ENCODE peak calls at places on chromosomes 6 and 20, in five cellular contexts. I, D, U, Z and O are unnamed samples.

GRCh38 chr6:51854347-51854746 is 233.1 kb downstream of the PKHD1 start:
- DNase-seq in I (no peak), D (no peak), U (no peak), Z (no peak), O (no peak)

GRCh38 chr20:39800548-39800947 is 838.4 kb downstream of the DHX35 start:
- DNase-seq in I (peak), D (no peak), U (no peak), Z (peak), O (no peak)

GRCh38 chr20:62368629-62369507 is 1.8 kb upstream of the LAMA5 start:
- DNase-seq in I (peak), D (no peak), U (peak), Z (peak), O (peak)

GRCh38 chr6:4459032-4459431 is 317.2 kb upstream of the CDYL start:
- DNase-seq in I (peak), D (no peak), U (peak), Z (no peak), O (no peak)

GRCh38 chr6:129104131-129104530 is 221.2 kb downstream of the LAMA2 start:
- DNase-seq in I (peak), D (no peak), U (no peak), Z (no peak), O (no peak)

GRCh38 chr6:25401711-25402110 is 122.5 kb downstream of the CARMIL1 start:
- DNase-seq in I (no peak), D (no peak), U (no peak), Z (no peak), O (no peak)

GRCh38 chr6:104943781-104944180 is 13.1 kb upstream of the LIN28B start:
- DNase-seq in I (peak), D (no peak), U (peak), Z (no peak), O (peak)

GRCh38 chr20:63567382-63568169 is 6.5 kb downstream of the HELZ2 start:
- DNase-seq in I (no peak), D (peak), U (no peak), Z (no peak), O (no peak)

GRCh38 chr20:42095221-42095620 is 477.0 kb upstream of the CHD6 start:
- DNase-seq in I (no peak), D (no peak), U (no peak), Z (no peak), O (no peak)

GRCh38 chr6:163620670-163621330 is 206.3 kb downstream of the QKI start:
- DNase-seq in I (no peak), D (no peak), U (no peak), Z (no peak), O (no peak)

GRCh38 chr20:37932074-37932473 is 29.1 kb downstream of the VSTM2L start:
- DNase-seq in I (no peak), D (no peak), U (no peak), Z (no peak), O (no peak)

GRCh38 chr20:37526839-37527637 is 638 bp downstream of the BLCAP start:
- DNase-seq in I (peak), D (no peak), U (peak), Z (no peak), O (no peak)

GRCh38 chr6:135938588-135939215 is 87.2 kb downstream of the PDE7B start:
- DNase-seq in I (peak), D (no peak), U (no peak), Z (peak), O (no peak)

GRCh38 chr20:10672579-10673127 is 1.1 kb downstream of the JAG1 start:
- DNase-seq in I (peak), D (peak), U (peak), Z (peak), O (peak)

GRCh38 chr6:169824021-169824420 is 72.6 kb downstream of the ERMARD start:
- DNase-seq in I (no peak), D (no peak), U (no peak), Z (no peak), O (no peak)

GRCh38 chr20:36470482-36471062 is 70.7 kb upstream of the MYL9 start:
- DNase-seq in I (no peak), D (no peak), U (no peak), Z (no peak), O (no peak)

GRCh38 chr20:62066983-62067433 is 1.3 kb upstream of the TAF4 start:
- DNase-seq in I (peak), D (no peak), U (no peak), Z (peak), O (no peak)

GRCh38 chr6:112218563-112218962 is 35.8 kb downstream of the LAMA4 start:
- DNase-seq in I (peak), D (peak), U (no peak), Z (no peak), O (no peak)

DNA sequence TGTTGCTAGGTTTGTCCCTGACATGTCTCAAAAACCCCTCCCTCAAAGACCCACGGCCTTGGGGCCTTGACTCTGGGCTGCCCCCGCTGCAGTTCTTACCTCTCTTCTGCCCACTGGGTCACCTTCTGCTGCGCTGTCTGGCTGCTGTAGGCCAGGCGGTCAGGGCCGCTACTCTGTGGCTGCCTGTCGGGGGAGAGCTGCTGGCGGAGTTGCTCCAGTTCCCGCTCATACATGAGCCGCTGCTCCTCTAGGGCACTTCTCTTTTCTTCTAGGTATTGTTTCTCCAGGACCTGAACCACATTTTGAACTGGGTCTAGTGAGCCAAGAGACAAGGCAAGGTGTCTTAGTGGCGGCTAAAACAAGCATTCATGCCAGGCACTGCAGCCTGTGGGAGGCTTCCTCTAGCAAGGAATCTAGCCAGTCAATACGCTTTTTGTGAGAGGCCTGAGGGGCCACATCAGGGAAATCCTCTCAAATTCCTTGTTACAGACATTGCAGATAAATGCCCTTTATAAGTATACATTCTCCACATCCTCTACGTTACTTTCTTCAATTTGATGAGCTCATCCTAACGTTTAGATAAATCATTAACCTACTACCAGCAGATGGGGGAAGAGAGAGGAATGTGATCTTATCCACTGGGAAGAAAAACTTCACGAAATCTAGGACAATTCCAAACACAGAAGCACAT is 110.3 kb upstream of the NUP153 start:
- DNase-seq in I (peak), D (no peak), U (no peak), Z (no peak), O (no peak)
- TF ChIP-seq CTCF in I (peak), D (no peak), U (no peak), Z (no peak), O (peak)

GRCh38 chr6:134175532-134176282 is 123.3 kb upstream of the SLC2A12 start:
- DNase-seq in I (peak), D (peak), U (no peak), Z (peak), O (peak)

GRCh38 chr6:134176283-134176975 is 124.0 kb upstream of the SLC2A12 start:
- DNase-seq in I (peak), D (peak), U (peak), Z (peak), O (peak)

GRCh38 chr6:134173936-134174789 is 121.7 kb upstream of the SLC2A12 start:
- DNase-seq in I (peak), D (peak), U (peak), Z (peak), O (peak)

GRCh38 chr6:134173007-134173690 is 120.7 kb upstream of the SLC2A12 start:
- DNase-seq in I (peak), D (no peak), U (no peak), Z (no peak), O (no peak)

GRCh38 chr6:134174790-134175531 is 122.5 kb upstream of the SLC2A12 start:
- DNase-seq in I (peak), D (peak), U (peak), Z (peak), O (peak)
- TF ChIP-seq CTCF in I (no peak), D (peak), U (no peak), Z (no peak), O (no peak)

GRCh38 chr20:50258790-50259483 is 68.3 kb downstream of the CEBPB start:
- DNase-seq in I (no peak), D (no peak), U (no peak), Z (no peak), O (no peak)

GRCh38 chr20:50254466-50255079 is 63.9 kb downstream of the CEBPB start:
- DNase-seq in I (no peak), D (no peak), U (no peak), Z (no peak), O (no peak)

GRCh38 chr20:50259705-50260479 is 69.3 kb downstream of the CEBPB start:
- DNase-seq in I (no peak), D (no peak), U (no peak), Z (no peak), O (no peak)

GRCh38 chr20:50257860-50258259 is 67.2 kb downstream of the CEBPB start:
- DNase-seq in I (no peak), D (no peak), U (no peak), Z (no peak), O (no peak)

DNA sequence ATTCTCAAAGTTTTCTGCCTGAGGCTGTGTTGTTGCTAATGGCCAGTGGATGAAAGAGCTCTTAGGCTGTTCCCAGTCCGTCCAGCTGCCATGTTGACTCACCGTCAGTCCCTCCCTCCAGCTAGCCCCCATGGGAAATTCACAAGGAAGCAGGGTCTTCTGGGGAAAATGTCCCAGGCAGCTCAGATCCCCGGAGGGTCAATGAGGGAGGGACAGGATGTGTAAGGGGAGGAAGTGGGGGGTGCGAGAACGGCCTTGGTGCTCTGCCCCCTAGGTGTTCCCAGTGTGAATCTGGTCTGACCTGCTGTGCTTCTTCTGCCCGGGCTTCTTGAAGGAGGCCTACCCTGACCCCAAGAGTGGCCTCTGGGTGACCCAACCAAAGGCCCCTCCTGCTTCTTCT is 65.9 kb downstream of the CEBPB start:
- DNase-seq in I (no peak), D (no peak), U (no peak), Z (no peak), O (no peak)
- TF ChIP-seq CTCF in I (no peak), D (no peak), U (no peak), Z (no peak), O (no peak)

GRCh38 chr20:2752631-2753455 is 47.6 kb downstream of the CPXM1 start:
- DNase-seq in I (peak), D (peak), U (peak), Z (peak), O (peak)
- TF ChIP-seq CTCF in I (peak), D (peak), U (peak), Z (peak), O (peak)

GRCh38 chr6:152701081-152701862 is 3.6 kb downstream of the MYCT1 start:
- DNase-seq in I (peak), D (no peak), U (no peak), Z (no peak), O (no peak)
- TF ChIP-seq CTCF in I (no peak), D (no peak), U (no peak), Z (no peak), O (no peak)

GRCh38 chr20:57902478-57902877 is 192.7 kb upstream of the PMEPA1 start:
- DNase-seq in I (peak), D (no peak), U (no peak), Z (no peak), O (no peak)
- TF ChIP-seq CTCF in I (no peak), D (no peak), U (no peak), Z (no peak), O (no peak)